ENCODE peak calls at places on chromosomes 12 and 14, in nine cellular contexts. I is central memory CD8-positive, alpha-beta T cell; W is PC-3; B is pancreas; K is CD4-positive, CD25-positive, alpha-beta regulatory T cell; L is HepG2; H is activated naive CD8-positive, alpha-beta T cell treated with anti-CD3 and anti-CD28 coated beads, Interleukin-2, amount 10 ng/mL, durations not matched to agents 7 days and 5 days; R is stimulated activated effector memory CD8-positive, alpha-beta T cell treated with anti-CD3 and anti-CD28 coated beads, Interleukin-12 subunit alpha, Interleukin-12 subunit beta, amount 100 ng/mL, for 72 hours; Z is A549. C is an unnamed sample.

GRCh38 chr12:92595663-92596062 is 107.1 kb upstream of the PLEKHG7 start:
- ATAC-seq in I (no peak), W (no peak), B (no peak), K (no peak), L (no peak), H (no peak), R (no peak), Z (no peak), C (no peak)

GRCh38 chr12:61504396-61505115 is 755.6 kb upstream of the USP15 start:
- ATAC-seq in I (no peak), W (peak; percentile 71), B (no peak), K (no peak), L (no peak), H (no peak), R (no peak), Z (no peak), C (no peak)

GRCh38 chr14:31945074-31945613 is 132.0 kb upstream of the ARHGAP5 start:
- ATAC-seq in I (peak; percentile 63), W (no peak), B (no peak), K (peak; percentile 89), L (peak; percentile 29), H (peak; percentile 42), R (peak; percentile 44), Z (peak; percentile 48), C (no peak)

GRCh38 chr12:101539148-101539547 is 55.6 kb upstream of the MYBPC1 start:
- ATAC-seq in I (no peak), W (no peak), B (no peak), K (no peak), L (no peak), H (no peak), R (no peak), Z (no peak), C (no peak)

GRCh38 chr14:55518391-55518790 is 61.6 kb upstream of the KTN1 start:
- ATAC-seq in I (no peak), W (no peak), B (no peak), K (no peak), L (no peak), H (no peak), R (no peak), Z (no peak), C (no peak)

GRCh38 chr14:75175677-75176141 is 703 bp downstream of the TMED10 start:
- ATAC-seq in I (no peak), W (no peak), B (peak; percentile 14), K (no peak), L (no peak), H (peak; percentile 15), R (peak; percentile 1), Z (no peak), C (peak; percentile 7)

GRCh38 chr12:107131832-107132616 is 38.7 kb upstream of the CRY1 start:
- ATAC-seq in I (no peak), W (peak; percentile 78), B (peak; percentile 38), K (no peak), L (peak; percentile 73), H (no peak), R (no peak), Z (peak; percentile 75), C (peak; percentile 91)

GRCh38 chr14:20530771-20531571 is 25.6 kb downstream of the RNASE10 start:
- ATAC-seq in I (peak; percentile 84), W (peak; percentile 85), B (no peak), K (peak; percentile 70), L (peak; percentile 94), H (peak; percentile 84), R (peak; percentile 92), Z (peak; percentile 92), C (peak; percentile 94)

GRCh38 chr14:64218344-64219240 is 75.6 kb downstream of the ESR2 start:
- ATAC-seq in I (no peak), W (no peak), B (peak; percentile 29), K (no peak), L (no peak), H (no peak), R (peak; percentile 72), Z (no peak), C (no peak)

C was measured in SK-N-SH treated with all-trans-retinoic acid at 6 μM for 48 hours.